ENCODE peak calls at places on chromosomes 3 and 15, in six cellular contexts. D is IMR-90, H is H9, A is H1, K is mesenchymal stem cell, W is trophoblast cell. Z is an unnamed sample. For H3K9me3, the result is how much of the 10 kb centered on the place peaks cover.

GRCh38 chr3:20924646-20925395 is 738.8 kb upstream of the SGO1 start:
- DNase-seq in D (no peak), H (no peak), A (no peak), K (no peak), W (peak), Z (no peak)

GRCh38 chr15:90823455-90823974 is 44.9 kb upstream of the FURIN start:
- DNase-seq in D (no peak), H (no peak), A (no peak), K (no peak), W (peak), Z (no peak)

GRCh38 chr3:100910986-100911385 is 82.2 kb downstream of the ABI3BP start:
- DNase-seq in D (no peak), H (no peak), A (no peak), K (no peak), W (no peak), Z (no peak)

GRCh38 chr15:52649686-52650085 is 29.5 kb downstream of the ATOSA start:
- DNase-seq in D (no peak), H (no peak), A (no peak), K (no peak), W (no peak), Z (no peak)

GRCh38 chr3:194691481-194692281 is 6.0 kb downstream of the FAM43A start:
- DNase-seq in D (no peak), H (no peak), A (no peak), K (no peak), W (peak), Z (no peak)

GRCh38 chr3:157487339-157487738 is 15.9 kb downstream of the VEPH1 start:
- DNase-seq in D (peak), H (no peak), A (no peak), K (no peak), W (peak), Z (no peak)

GRCh38 chr15:25899870-25900269 is 36.7 kb upstream of the ATP10A start:
- DNase-seq in D (peak), H (no peak), A (no peak), K (no peak), W (no peak), Z (no peak)

GRCh38 chr3:159548675-159549335 is 439.8 kb upstream of the IL12A start:
- DNase-seq in D (peak), H (no peak), A (no peak), K (no peak), W (peak), Z (no peak)

GRCh38 chr3:193780371-193780770 is 187.4 kb downstream of the OPA1 start:
- DNase-seq in D (no peak), H (no peak), A (peak), K (no peak), W (peak), Z (no peak)

GRCh38 chr15:75159244-75159643 is 42.4 kb upstream of the C15orf39 start:
- DNase-seq in D (no peak), H (no peak), A (no peak), K (no peak), W (no peak), Z (no peak)

GRCh38 chr15:29568840-29569532 is 253.3 kb downstream of the TJP1 start:
- DNase-seq in D (no peak), H (peak), A (no peak), K (no peak), W (peak), Z (no peak)

GRCh38 chr15:39267685-39268084 is 313.2 kb upstream of the THBS1 start:
- DNase-seq in D (no peak), H (no peak), A (no peak), K (peak), W (no peak), Z (no peak)

GRCh38 chr3:14472471-14473351 is 67.4 kb downstream of the GRIP2 start:
- DNase-seq in D (peak), H (peak), A (no peak), K (peak), W (peak), Z (no peak)

GRCh38 chr3:111924283-111924682 is 54.5 kb upstream of the ABHD10 start:
- DNase-seq in D (no peak), H (no peak), A (no peak), K (no peak), W (no peak), Z (no peak)

GRCh38 chr3:36505393-36505792 is 125.1 kb downstream of the STAC start:
- DNase-seq in D (no peak), H (no peak), A (no peak), K (no peak), W (no peak), Z (no peak)

GRCh38 chr3:136994772-136995516 is 37.2 kb downstream of the IL20RB start:
- DNase-seq in D (peak), H (no peak), A (no peak), K (no peak), W (peak), Z (no peak)

GRCh38 chr3:9942934-9943690 is 9.1 kb downstream of the PRRT3 start:
- DNase-seq in D (no peak), H (no peak), A (no peak), K (no peak), W (peak), Z (no peak)

GRCh38 chr3:56923546-56924224 is 121.9 kb upstream of the ARHGEF3 start:
- DNase-seq in D (peak), H (no peak), A (no peak), K (peak), W (peak), Z (no peak)

GRCh38 chr3:194570184-194570583 is 63.0 kb downstream of the TMEM44 start:
- DNase-seq in D (no peak), H (no peak), A (no peak), K (no peak), W (peak), Z (no peak)

GRCh38 chr3:170499562-170500156 is 81.0 kb downstream of the CLDN11 start:
- DNase-seq in D (peak), H (peak), A (no peak), K (no peak), W (peak), Z (no peak)

GRCh38 chr15:60128000-60128376 is 123.9 kb downstream of the FOXB1 start:
- DNase-seq in D (peak), H (no peak), A (no peak), K (no peak), W (peak), Z (no peak)

GRCh38 chr3:12479919-12480425 is 4.3 kb upstream of the TSEN2 start:
- DNase-seq in D (peak), H (peak), A (peak), K (peak), W (peak), Z (peak)

GRCh38 chr3:41200669-41201021 is 1.3 kb downstream of the CTNNB1 start:
- DNase-seq in D (peak), H (no peak), A (no peak), K (peak), W (peak), Z (peak)

GRCh38 chr3:70621451-70621850 is 309.0 kb upstream of the MDFIC2 start:
- DNase-seq in D (no peak), H (no peak), A (no peak), K (no peak), W (no peak), Z (no peak)

GRCh38 chr3:14583543-14584091 is 43.5 kb upstream of the GRIP2 start:
- DNase-seq in D (no peak), H (no peak), A (no peak), K (no peak), W (no peak), Z (no peak)

GRCh38 chr3:190094201-190094718 is 26.4 kb downstream of the P3H2 start:
- DNase-seq in D (peak), H (no peak), A (no peak), K (peak), W (peak), Z (no peak)

GRCh38 chr15:88749699-88750098 is 53.5 kb upstream of the ACAN start:
- DNase-seq in D (no peak), H (no peak), A (peak), K (no peak), W (no peak), Z (no peak)

GRCh38 chr15:60370105-60370803 is 27.5 kb downstream of the ANXA2 start:
- DNase-seq in D (no peak), H (no peak), A (no peak), K (peak), W (no peak), Z (no peak)

GRCh38 chr3:12681586-12682371 is 17.9 kb upstream of the RAF1 start:
- DNase-seq in D (peak), H (no peak), A (no peak), K (peak), W (peak), Z (no peak)

GRCh38 chr15:77664428-77664827 is 31.7 kb upstream of the LINGO1 start:
- DNase-seq in D (no peak), H (peak), A (no peak), K (no peak), W (no peak), Z (no peak)

GRCh38 chr15:79874242-79874641 is 22.6 kb downstream of the MTHFS start:
- DNase-seq in D (no peak), H (no peak), A (no peak), K (no peak), W (no peak), Z (no peak)
- H3K9me3 ChIP-seq in D (under half), H (under half), A (under half), K (under half), W (under half), Z (half or more)

GRCh38 chr3:42472555-42472954 is 29.9 kb upstream of the VIPR1 start:
- DNase-seq in D (no peak), H (no peak), A (no peak), K (no peak), W (peak), Z (no peak)

GRCh38 chr3:42473083-42473932 is 29.1 kb upstream of the VIPR1 start:
- DNase-seq in D (peak), H (no peak), A (no peak), K (peak), W (peak), Z (no peak)

GRCh38 chr3:42478830-42479229 is 23.6 kb upstream of the VIPR1 start:
- DNase-seq in D (no peak), H (no peak), A (no peak), K (no peak), W (no peak), Z (no peak)

GRCh38 chr3:42476225-42477160 is 25.9 kb upstream of the VIPR1 start:
- DNase-seq in D (no peak), H (no peak), A (no peak), K (peak), W (peak), Z (no peak)

DNA sequence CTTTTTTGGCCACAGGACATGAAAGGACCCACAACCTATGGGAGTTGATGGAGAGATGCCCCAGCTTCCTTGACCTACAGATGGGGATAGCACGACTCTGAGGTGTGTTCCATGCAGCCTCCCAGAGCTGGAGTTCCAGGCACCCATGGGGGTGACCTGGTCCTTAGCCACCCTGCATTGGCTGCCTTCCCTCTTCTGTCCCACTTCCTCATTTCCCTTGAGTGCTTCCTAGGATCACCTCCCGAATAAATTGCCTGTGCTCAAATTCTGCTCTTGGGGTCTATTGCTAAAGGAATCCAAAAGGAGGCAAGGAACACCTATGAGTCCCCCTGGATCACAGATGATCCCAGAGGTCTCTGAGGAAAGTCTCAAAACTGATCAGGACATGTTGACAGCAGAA is 24.7 kb upstream of the VIPR1 start:
- DNase-seq in D (no peak), H (no peak), A (no peak), K (no peak), W (no peak), Z (no peak)
- H2BK5ac ChIP-seq in D (no peak), H (no peak), A (no peak), K (no peak), W (no peak), Z (no peak)

DNA sequence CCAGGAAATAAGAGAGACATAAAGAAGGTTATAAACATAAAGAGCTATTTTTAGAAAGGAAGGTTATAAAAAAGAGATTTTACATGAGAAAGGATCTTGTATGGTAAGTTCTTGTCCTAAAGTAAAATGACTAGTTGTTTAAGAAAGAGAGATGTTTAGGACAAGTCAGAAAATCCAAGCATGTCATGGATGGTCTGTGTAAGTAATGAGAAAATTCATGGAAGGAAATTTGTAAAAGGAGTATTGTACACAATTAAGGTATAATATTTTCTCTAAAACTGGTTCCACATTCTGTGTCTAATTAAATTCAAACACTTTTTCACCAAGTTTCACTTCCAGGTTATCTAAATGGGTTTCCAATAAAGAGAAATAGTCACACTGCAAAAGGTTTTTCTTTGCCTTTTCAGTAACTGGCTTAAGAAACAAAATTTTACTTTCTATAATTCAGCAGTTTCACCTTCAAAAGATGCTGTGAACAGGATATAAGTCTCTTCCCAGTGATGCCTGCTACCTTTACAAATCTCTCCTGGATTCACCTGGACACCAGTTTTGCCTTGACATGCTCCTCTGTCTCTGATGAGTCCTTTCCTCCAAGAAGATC is 455.7 kb downstream of the ZIC1 start:
- DNase-seq in D (no peak), H (no peak), A (no peak), K (no peak), W (no peak), Z (peak)
- H3K9me3 ChIP-seq in D (under half), H (under half), A (under half), K (half or more), W (under half), Z (under half)

GRCh38 chr3:119675188-119675874 is 1.9 kb downstream of the COX17 start:
- DNase-seq in D (no peak), H (no peak), A (no peak), K (no peak), W (no peak), Z (no peak)

GRCh38 chr3:119677641-119677934 is 382 bp upstream of the COX17 start:
- DNase-seq in D (no peak), H (no peak), A (no peak), K (no peak), W (no peak), Z (no peak)

GRCh38 chr3:119676020-119676419 is 1.2 kb downstream of the COX17 start:
- DNase-seq in D (no peak), H (no peak), A (no peak), K (peak), W (no peak), Z (no peak)

GRCh38 chr3:119679874-119680273 is 2.7 kb upstream of the COX17 start:
- DNase-seq in D (no peak), H (no peak), A (no peak), K (no peak), W (peak), Z (no peak)

GRCh38 chr3:119676771-119677640 is at the start of gene COX17:
- DNase-seq in D (peak), H (peak), A (peak), K (peak), W (peak), Z (peak)
- H2BK5ac ChIP-seq in D (peak), H (no peak), A (peak), K (no peak), W (peak), Z (no peak)

GRCh38 chr3:23479026-23479425 is 275.9 kb downstream of the UBE2E2 start:
- DNase-seq in D (no peak), H (no peak), A (no peak), K (no peak), W (no peak), Z (no peak)

GRCh38 chr3:23479615-23480323 is 276.6 kb downstream of the UBE2E2 start:
- DNase-seq in D (no peak), H (no peak), A (no peak), K (no peak), W (no peak), Z (no peak)

GRCh38 chr3:23480324-23480704 is 277.2 kb downstream of the UBE2E2 start:
- DNase-seq in D (no peak), H (no peak), A (no peak), K (no peak), W (no peak), Z (no peak)

GRCh38 chr3:23481660-23482278 is 278.6 kb downstream of the UBE2E2 start:
- DNase-seq in D (no peak), H (no peak), A (no peak), K (peak), W (no peak), Z (no peak)

GRCh38 chr3:23480981-23481380 is 277.9 kb downstream of the UBE2E2 start:
- DNase-seq in D (no peak), H (no peak), A (no peak), K (no peak), W (no peak), Z (no peak)
- H3K9me3 ChIP-seq in D (under half), H (under half), A (under half), K (under half), W (under half), Z (under half)